ENCODE peak calls at places on chromosome 21, in seven cellular contexts. T, I, Q, E, S, P and V are unnamed samples.

GRCh38 chr21:46455575-46456385 is 2.9 kb upstream of the DIP2A start:
- DNase-seq in T (peak; percentile 36), I (peak; percentile 84), Q (no peak), E (no peak), S (peak; percentile 27), P (peak; percentile 58), V (no peak)

GRCh38 chr21:17858764-17859163 is 39.6 kb upstream of the C21orf91 start:
- DNase-seq in T (no peak), I (no peak), Q (no peak), E (no peak), S (no peak), P (peak; percentile 62), V (no peak)

GRCh38 chr21:17798796-17799195 is 20.4 kb downstream of the C21orf91 start:
- DNase-seq in T (no peak), I (no peak), Q (no peak), E (no peak), S (no peak), P (no peak), V (no peak)

GRCh38 chr21:28704746-28705145 is 287.9 kb downstream of the LTN1 start:
- DNase-seq in T (peak; percentile 75), I (no peak), Q (peak; percentile 6), E (no peak), S (peak; percentile 45), P (no peak), V (no peak)

GRCh38 chr21:26964379-26964778 is 2.5 kb downstream of the ADAMTS5 start:
- DNase-seq in T (peak; percentile 57), I (peak; percentile 80), Q (no peak), E (no peak), S (peak; percentile 90), P (no peak), V (peak; percentile 21)

GRCh38 chr21:21101911-21102310 is 103.7 kb downstream of the NCAM2 start:
- DNase-seq in T (no peak), I (no peak), Q (no peak), E (peak; percentile 64), S (no peak), P (no peak), V (no peak)

GRCh38 chr21:41196990-41197389 is 29.0 kb downstream of the BACE2 start:
- DNase-seq in T (no peak), I (peak; percentile 55), Q (no peak), E (no peak), S (no peak), P (no peak), V (no peak)

GRCh38 chr21:15088483-15088882 is 23.7 kb upstream of the NRIP1 start:
- DNase-seq in T (no peak), I (no peak), Q (no peak), E (no peak), S (no peak), P (no peak), V (no peak)

GRCh38 chr21:21165063-21165645 is 166.9 kb downstream of the NCAM2 start:
- DNase-seq in T (peak; percentile 25), I (peak; percentile 94), Q (peak; percentile 26), E (no peak), S (no peak), P (no peak), V (no peak)

GRCh38 chr21:28904961-28905435 is 87.7 kb downstream of the LTN1 start:
- DNase-seq in T (no peak), I (no peak), Q (no peak), E (no peak), S (no peak), P (no peak), V (no peak)

GRCh38 chr21:33231526-33231925 is 1.8 kb downstream of the IFNAR2 start:
- DNase-seq in T (no peak), I (no peak), Q (no peak), E (no peak), S (no peak), P (no peak), V (no peak)

GRCh38 chr21:34190576-34191301 is 117.4 kb downstream of the MRPS6 start:
- DNase-seq in T (no peak), I (no peak), Q (no peak), E (no peak), S (no peak), P (no peak), V (no peak)

GRCh38 chr21:46060596-46061061 is 37.3 kb upstream of the COL6A2 start:
- DNase-seq in T (peak; percentile 82), I (peak; percentile 100), Q (peak; percentile 77), E (no peak), S (peak; percentile 93), P (no peak), V (peak; percentile 12)

GRCh38 chr21:16124397-16125130 is 394.8 kb downstream of the USP25 start:
- DNase-seq in T (no peak), I (peak; percentile 90), Q (peak; percentile 43), E (no peak), S (peak; percentile 62), P (no peak), V (no peak)

GRCh38 chr21:29298348-29299045 is at the start of gene BACH1:
- DNase-seq in T (peak; percentile 93), I (peak; percentile 99), Q (peak; percentile 77), E (peak; percentile 93), S (peak; percentile 85), P (peak; percentile 81), V (peak; percentile 96)

GRCh38 chr21:46354046-46354445 is 30.1 kb downstream of the PCNT start:
- DNase-seq in T (no peak), I (no peak), Q (no peak), E (no peak), S (no peak), P (no peak), V (peak; percentile 28)

GRCh38 chr21:28283652-28284490 is 708.8 kb downstream of the LTN1 start:
- DNase-seq in T (no peak), I (peak; percentile 76), Q (no peak), E (no peak), S (peak; percentile 27), P (no peak), V (no peak)

GRCh38 chr21:28705616-28706015 is 287.1 kb downstream of the LTN1 start:
- DNase-seq in T (no peak), I (peak; percentile 4), Q (no peak), E (no peak), S (no peak), P (no peak), V (no peak)

GRCh38 chr21:20943476-20944085 is 54.6 kb upstream of the NCAM2 start:
- DNase-seq in T (no peak), I (no peak), Q (no peak), E (no peak), S (no peak), P (no peak), V (no peak)

GRCh38 chr21:44697811-44698734 is 1.1 kb downstream of the KRTAP10-12 start:
- DNase-seq in T (no peak), I (no peak), Q (no peak), E (no peak), S (no peak), P (no peak), V (peak; percentile 86)
- H3K27me3 ChIP-seq in T (peaks cover 34% of the 10 kb centered on the region), I (peaks cover 63% of the 10 kb centered on the region), Q (no peaks in the 10 kb centered on the region), E (peaks cover 5% of the 10 kb centered on the region), S (no peaks in the 10 kb centered on the region), P (peaks cover 57% of the 10 kb centered on the region), V (peaks cover 15% of the 10 kb centered on the region)

DNA sequence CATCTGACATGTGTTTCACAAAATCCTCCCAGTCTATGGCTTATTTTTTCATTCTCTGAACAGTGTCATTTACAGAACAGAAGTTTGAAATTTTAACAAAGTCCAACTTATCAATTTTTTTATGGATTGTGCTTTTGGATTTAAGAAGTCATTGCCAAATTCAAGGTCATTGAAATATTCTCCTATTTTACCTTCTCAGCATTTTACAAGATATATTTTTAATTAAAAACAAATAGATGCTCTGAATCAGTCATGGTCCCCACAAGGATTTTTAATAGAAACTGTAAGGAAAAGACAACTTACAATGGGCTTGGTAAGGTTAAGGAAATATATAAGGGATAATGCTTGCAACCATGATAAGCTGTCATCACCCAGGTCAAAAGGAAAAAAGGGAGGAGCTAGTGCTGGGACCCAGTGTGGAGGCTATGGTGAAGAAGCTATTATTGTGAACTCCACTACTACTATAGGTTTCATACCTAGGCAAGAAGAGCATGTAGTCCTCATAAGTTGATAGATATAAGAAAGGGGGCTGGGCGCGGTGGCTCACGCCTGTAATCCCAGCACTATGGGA is 144.5 kb upstream of the KCNJ15 start:
- DNase-seq in T (no peak), I (no peak), Q (no peak), E (no peak), S (no peak), P (no peak), V (no peak)
- H3K27me3 ChIP-seq in T (peaks cover 3% of the 10 kb centered on the region), I (peaks cover 11% of the 10 kb centered on the region), Q (no peaks in the 10 kb centered on the region), E (no peaks in the 10 kb centered on the region), S (no peaks in the 10 kb centered on the region), P (no peaks in the 10 kb centered on the region), V (no peaks in the 10 kb centered on the region)

DNA sequence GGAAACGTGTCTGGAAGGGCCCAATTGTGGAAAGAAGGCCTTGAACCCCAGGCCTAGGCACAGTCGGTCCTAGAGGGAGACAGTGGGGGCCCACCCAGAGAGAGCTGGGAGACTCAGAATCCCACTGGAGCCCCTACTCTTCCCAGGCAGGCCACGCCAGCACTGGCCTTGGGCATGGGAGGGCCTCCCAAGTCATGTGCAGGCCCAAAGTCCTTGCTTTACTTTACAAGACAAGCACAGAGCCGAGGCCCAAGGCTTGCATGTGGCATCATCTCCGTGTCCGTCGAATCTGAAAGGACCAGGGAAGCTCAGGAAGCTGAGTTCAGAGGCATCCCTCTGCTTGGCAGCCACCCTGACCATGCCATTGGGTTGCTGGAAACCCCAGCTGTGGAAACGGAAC is 32.7 kb downstream of the ABCG1 start:
- DNase-seq in T (no peak), I (no peak), Q (no peak), E (no peak), S (no peak), P (no peak), V (no peak)
- H3K27me3 ChIP-seq in T (no peaks in the 10 kb centered on the region), I (peaks cover 9% of the 10 kb centered on the region), Q (no peaks in the 10 kb centered on the region), E (peaks cover 3% of the 10 kb centered on the region), S (no peaks in the 10 kb centered on the region), P (no peaks in the 10 kb centered on the region), V (peaks cover 2% of the 10 kb centered on the region)

DNA sequence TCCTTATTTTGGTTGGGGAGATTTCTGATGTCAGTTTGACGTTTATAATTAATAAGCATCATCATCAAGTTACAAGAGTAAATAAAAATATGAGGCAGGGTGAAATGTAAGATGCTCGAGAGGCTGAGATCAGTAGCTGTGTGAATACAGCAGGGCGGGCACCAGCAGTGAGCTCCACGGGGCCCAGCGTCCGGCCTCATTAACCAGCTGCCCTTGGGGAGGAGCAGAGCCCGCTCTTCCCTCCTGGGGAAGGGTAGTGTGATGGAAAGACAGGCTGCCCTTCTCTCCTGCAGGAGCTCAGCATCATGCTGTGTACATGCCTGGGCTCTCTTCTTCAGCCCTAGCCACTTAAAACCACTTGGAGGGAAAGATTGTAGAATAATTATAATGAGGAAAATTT is 23.4 kb downstream of the PDE9A start:
- DNase-seq in T (no peak), I (no peak), Q (no peak), E (no peak), S (no peak), P (no peak), V (peak; percentile 88)
- H3K27me3 ChIP-seq in T (no peaks in the 10 kb centered on the region), I (peaks cover 31% of the 10 kb centered on the region), Q (no peaks in the 10 kb centered on the region), E (no peaks in the 10 kb centered on the region), S (no peaks in the 10 kb centered on the region), P (no peaks in the 10 kb centered on the region), V (no peaks in the 10 kb centered on the region)

GRCh38 chr21:35491114-35491513 is 442.0 kb upstream of the RUNX1 start:
- DNase-seq in T (no peak), I (no peak), Q (no peak), E (no peak), S (no peak), P (no peak), V (no peak)
- H3K27me3 ChIP-seq in T (no peaks in the 10 kb centered on the region), I (no peaks in the 10 kb centered on the region), Q (no peaks in the 10 kb centered on the region), E (no peaks in the 10 kb centered on the region), S (no peaks in the 10 kb centered on the region), P (no peaks in the 10 kb centered on the region), V (no peaks in the 10 kb centered on the region)

GRCh38 chr21:38646213-38646837 is 148.0 kb upstream of the ERG start:
- DNase-seq in T (no peak), I (peak; percentile 96), Q (no peak), E (no peak), S (no peak), P (no peak), V (no peak)
- H3K27me3 ChIP-seq in T (peaks cover 9% of the 10 kb centered on the region), I (peaks cover 15% of the 10 kb centered on the region), Q (no peaks in the 10 kb centered on the region), E (peaks cover 2% of the 10 kb centered on the region), S (no peaks in the 10 kb centered on the region), P (peaks cover 12% of the 10 kb centered on the region), V (no peaks in the 10 kb centered on the region)